ENCODE peak calls at places on chromosomes 1 and 21, in eight cellular contexts. V is activated CD4-positive, alpha-beta T cell treated with anti-CD3 and anti-CD28 coated beads, Interleukin-2, amount 50 U/mL, for 4 hours; O is MCF 10A; J is HT1080; H is stimulated activated CD8-positive, alpha-beta memory T cell treated with anti-CD3 and anti-CD28 coated beads, Interleukin-2, amount 100 ng/mL, for 1 hour; T is activated effector memory CD4-positive, alpha-beta T cell treated with Interleukin-2 at 50 U/mL for 16 hours; S is choroid plexus epithelial cell; U is astrocyte of the spinal cord. X is an unnamed sample.

GRCh38 chr1:161128591-161129420 is 3.7 kb downstream of the DEDD start:
- DNase-seq in V (no peak), J (no peak), S (no peak), T (no peak), H (no peak), O (no peak), U (no peak), X (no peak)

GRCh38 chr21:42220138-42220701 is 1.3 kb downstream of the ABCG1 start:
- DNase-seq in V (peak), H (no peak), O (peak), U (peak), S (peak), J (peak), T (peak), X (peak)

GRCh38 chr1:229714306-229714705 is 88.3 kb downstream of the URB2 start:
- DNase-seq in S (no peak), U (no peak), O (no peak), V (no peak), H (no peak), J (no peak), T (no peak), X (no peak)

GRCh38 chr1:2352341-2353214 is 38.8 kb downstream of the MORN1 start:
- DNase-seq in H (no peak), O (no peak), J (no peak), U (no peak), S (no peak), V (no peak), T (no peak), X (no peak)

GRCh38 chr1:199335496-199335895 is 692.0 kb upstream of the NR5A2 start:
- DNase-seq in V (no peak), O (no peak), S (peak), T (no peak), U (peak), H (no peak), J (no peak), X (no peak)

GRCh38 chr1:18795002-18795689 is 64.3 kb downstream of the TAS1R2 start:
- DNase-seq in T (no peak), J (no peak), S (no peak), O (no peak), H (no peak), V (no peak), U (no peak), X (no peak)

GRCh38 chr1:228984646-228985631 is 249.7 kb downstream of the RHOU start:
- DNase-seq in O (no peak), S (no peak), U (no peak), J (no peak), T (no peak), H (no peak), V (no peak), X (no peak)

GRCh38 chr1:37175666-37176215 is 141.4 kb upstream of the GRIK3 start:
- DNase-seq in J (no peak), H (no peak), U (no peak), O (no peak), T (no peak), S (no peak), V (no peak), X (no peak)

GRCh38 chr21:38140192-38140905 is 116.4 kb upstream of the KCNJ15 start:
- DNase-seq in V (no peak), T (no peak), U (peak), S (peak), O (peak), J (no peak), H (no peak), X (no peak)

GRCh38 chr1:201608635-201609395 is 69.9 kb downstream of the NAV1 start:
- DNase-seq in V (no peak), U (no peak), H (no peak), J (no peak), T (no peak), S (peak), O (no peak), X (no peak)

GRCh38 chr1:6385673-6386191 is 7.8 kb downstream of the ACOT7 start:
- DNase-seq in V (no peak), O (peak), H (no peak), S (peak), J (peak), T (no peak), U (peak), X (peak)

GRCh38 chr1:211468595-211468994 is 23.4 kb downstream of the RD3 start:
- DNase-seq in H (no peak), O (no peak), J (no peak), S (peak), T (no peak), U (no peak), V (no peak), X (no peak)

GRCh38 chr1:65804584-65804983 is 11.9 kb downstream of the PDE4B start:
- DNase-seq in T (no peak), S (no peak), V (no peak), H (no peak), J (no peak), O (no peak), U (no peak), X (no peak)

GRCh38 chr1:151398691-151399065 is 695 bp upstream of the PSMB4 start:
- DNase-seq in H (no peak), V (peak), T (no peak), O (no peak), S (no peak), J (no peak), U (no peak), X (no peak)

GRCh38 chr1:212004888-212005287 is 30.5 kb downstream of the INTS7 start:
- DNase-seq in T (no peak), O (no peak), J (no peak), V (no peak), H (no peak), U (no peak), S (no peak), X (no peak)

GRCh38 chr21:27813750-27814149 is 846.9 kb upstream of the ADAMTS5 start:
- DNase-seq in J (peak), H (no peak), S (no peak), U (no peak), T (no peak), O (no peak), V (no peak), X (no peak)

GRCh38 chr1:236164273-236164672 is 21.9 kb downstream of the GPR137B start:
- DNase-seq in S (no peak), T (no peak), U (no peak), J (no peak), O (no peak), V (no peak), H (no peak), X (no peak)

GRCh38 chr1:68339505-68339904 is 107.2 kb upstream of the WLS start:
- DNase-seq in T (no peak), H (no peak), V (no peak), J (no peak), S (peak), U (no peak), O (peak), X (no peak)

GRCh38 chr1:162091681-162092524 is 22.4 kb downstream of the NOS1AP start:
- DNase-seq in T (no peak), S (peak), H (no peak), O (no peak), V (no peak), J (no peak), U (peak), X (no peak)

GRCh38 chr1:160125761-160126160 is 10.2 kb downstream of the ATP1A2 start:
- DNase-seq in J (peak), T (no peak), H (no peak), S (peak), V (no peak), O (peak), U (peak), X (peak)

GRCh38 chr1:228488107-228488817 is 1.1 kb downstream of the RNF187 start:
- DNase-seq in V (no peak), U (no peak), T (no peak), S (no peak), H (no peak), O (no peak), J (no peak), X (no peak)

GRCh38 chr21:24514081-24514733 is 1093.1 kb downstream of the MRPL39 start:
- DNase-seq in S (peak), J (no peak), H (no peak), V (no peak), O (peak), T (no peak), U (peak), X (no peak)

GRCh38 chr1:189125694-189126093 is 1352.0 kb downstream of the BRINP3 start:
- DNase-seq in J (no peak), H (no peak), T (no peak), U (no peak), O (no peak), S (no peak), V (no peak), X (no peak)

GRCh38 chr1:226973898-226974543 is 33.9 kb downstream of the COQ8A start:
- DNase-seq in H (no peak), O (peak), U (peak), J (no peak), S (peak), T (no peak), V (no peak), X (no peak)

GRCh38 chr1:12078938-12079861 is 16.1 kb downstream of the TNFRSF8 start:
- DNase-seq in U (peak), S (peak), J (peak), O (peak), T (no peak), H (no peak), V (no peak), X (peak)

GRCh38 chr1:170134126-170134525 is 11.6 kb upstream of the NTMT2 start:
- DNase-seq in O (no peak), S (no peak), V (no peak), T (no peak), J (no peak), U (no peak), H (no peak), X (no peak)

GRCh38 chr1:148372731-148373130 is 110.4 kb downstream of the PPIAL4G start:
- DNase-seq in T (peak), U (peak), O (peak), V (peak), J (peak), H (peak), S (peak), X (peak)

GRCh38 chr1:154808261-154808908 is 61.7 kb downstream of the KCNN3 start:
- DNase-seq in V (no peak), J (no peak), O (no peak), S (no peak), H (no peak), T (no peak), U (no peak), X (no peak)

GRCh38 chr1:160101717-160102522 is 3.5 kb upstream of the IGSF8 start:
- DNase-seq in H (no peak), T (no peak), U (no peak), O (no peak), V (no peak), S (peak), J (no peak), X (no peak)

GRCh38 chr1:223208164-223209075 is 65.4 kb upstream of the TLR5 start:
- DNase-seq in U (peak), H (no peak), T (no peak), V (no peak), S (no peak), J (no peak), O (no peak), X (no peak)

X was measured in H54.